ENCODE peak calls at places on chromosomes 4 and X, in five cellular contexts. L, W, Q, T and G are unnamed samples. For H3K9me3, the result is how much of the 10 kb centered on the place peaks cover.

GRCh38 chrX:74420194-74421035 is 878 bp upstream of the SLC16A2 start:
- DNase-seq in L (peak), W (no peak), T (no peak), Q (peak), G (no peak)

GRCh38 chrX:23699636-23700194 is 32.4 kb downstream of the PRDX4 start:
- DNase-seq in T (peak), Q (no peak), W (peak), L (no peak), G (no peak)

GRCh38 chr4:71287305-71287704 is 51.5 kb upstream of the SLC4A4 start:
- DNase-seq in Q (no peak), T (no peak), W (no peak), L (no peak), G (no peak)

GRCh38 chrX:13091111-13091765 is 46.8 kb upstream of the FAM9C start:
- DNase-seq in W (peak), T (no peak), Q (no peak), L (no peak), G (no peak)

GRCh38 chr4:8854866-8855265 is 16.8 kb downstream of the HMX1 start:
- DNase-seq in T (no peak), L (no peak), W (no peak), Q (no peak), G (no peak)

GRCh38 chrX:30635630-30636029 is 17.6 kb upstream of the GK start:
- DNase-seq in L (no peak), Q (no peak), W (no peak), T (no peak), G (no peak)

GRCh38 chr4:95093936-95094929 is 336.5 kb downstream of the BMPR1B start:
- DNase-seq in L (no peak), Q (no peak), T (no peak), W (no peak), G (no peak)

GRCh38 chrX:3550160-3550765 is 163.2 kb downstream of the PRKX start:
- DNase-seq in W (no peak), T (no peak), Q (no peak), L (no peak), G (no peak)

GRCh38 chrX:76957485-76957884 is 489.7 kb upstream of the FGF16 start:
- DNase-seq in Q (no peak), T (no peak), L (no peak), W (no peak), G (no peak)

GRCh38 chrX:20254712-20255299 is 11.9 kb downstream of the RPS6KA3 start:
- DNase-seq in T (no peak), L (peak), Q (no peak), W (no peak), G (no peak)

GRCh38 chr4:82893942-82894341 is 3.0 kb upstream of the SEC31A start:
- DNase-seq in L (no peak), W (no peak), T (no peak), Q (no peak), G (no peak)

DNA sequence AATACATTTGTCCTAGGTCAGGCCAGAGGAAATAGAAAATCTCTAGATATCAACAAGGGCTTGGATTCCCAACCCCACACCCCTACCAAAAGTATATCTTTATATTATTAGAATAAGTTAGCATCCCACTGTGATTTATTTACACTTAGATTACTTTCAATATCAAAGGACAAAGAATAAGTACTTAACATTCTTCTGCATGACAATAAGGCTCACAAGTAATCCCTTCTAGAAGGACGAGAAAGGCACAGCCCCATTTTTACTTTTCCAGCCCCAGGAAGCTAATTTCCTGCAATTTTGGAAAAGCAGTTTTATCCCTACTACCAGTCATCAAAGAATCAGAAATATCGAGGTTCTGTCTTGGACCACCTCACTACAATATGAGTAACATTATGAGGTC is 14.1 kb upstream of the SLITRK2 start:
- DNase-seq in Q (no peak), T (no peak), L (no peak), W (no peak), G (no peak)
- H3K9me3 ChIP-seq in Q (under half), T (under half), L (under half), W (under half), G (under half)

GRCh38 chr4:152961041-152961751 is 25.1 kb downstream of the FHDC1 start:
- DNase-seq in L (no peak), T (no peak), Q (no peak), W (no peak), G (no peak)
- H3K9me3 ChIP-seq in L (under half), T (under half), Q (under half), W (under half), G (under half)

GRCh38 chrX:72002886-72003285 is 92.2 kb downstream of the NHSL2 start:
- DNase-seq in L (peak), Q (no peak), W (no peak), T (no peak), G (no peak)
- H3K9me3 ChIP-seq in L (under half), Q (under half), W (under half), T (under half), G (under half)

GRCh38 chr4:38294238-38294637 is 334.0 kb downstream of the PTTG2 start:
- DNase-seq in T (no peak), L (no peak), W (no peak), Q (no peak), G (no peak)
- H3K9me3 ChIP-seq in T (under half), L (under half), W (under half), Q (under half), G (under half)

DNA sequence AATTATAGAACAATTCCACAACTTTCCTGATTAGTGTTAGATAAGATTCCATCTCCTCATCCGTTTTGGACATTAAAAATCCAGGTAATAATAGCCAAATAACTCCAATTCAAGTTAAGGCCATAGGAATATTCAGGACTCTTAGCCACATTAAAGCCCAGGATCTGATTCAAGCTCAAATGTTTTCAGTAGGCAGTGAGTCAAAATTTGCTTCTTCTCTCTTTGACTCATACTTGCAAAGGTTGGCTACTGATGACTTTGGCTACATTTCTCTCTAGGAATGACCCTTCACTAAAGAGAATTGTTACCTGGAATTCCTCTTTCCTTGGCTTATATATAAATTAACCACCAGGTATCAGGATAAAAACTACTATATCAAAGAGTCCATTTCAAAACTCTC is 354.9 kb upstream of the HS3ST1 start:
- DNase-seq in Q (no peak), L (no peak), W (no peak), T (no peak), G (no peak)
- H3K9me3 ChIP-seq in Q (under half), L (under half), W (under half), T (under half), G (under half)

DNA sequence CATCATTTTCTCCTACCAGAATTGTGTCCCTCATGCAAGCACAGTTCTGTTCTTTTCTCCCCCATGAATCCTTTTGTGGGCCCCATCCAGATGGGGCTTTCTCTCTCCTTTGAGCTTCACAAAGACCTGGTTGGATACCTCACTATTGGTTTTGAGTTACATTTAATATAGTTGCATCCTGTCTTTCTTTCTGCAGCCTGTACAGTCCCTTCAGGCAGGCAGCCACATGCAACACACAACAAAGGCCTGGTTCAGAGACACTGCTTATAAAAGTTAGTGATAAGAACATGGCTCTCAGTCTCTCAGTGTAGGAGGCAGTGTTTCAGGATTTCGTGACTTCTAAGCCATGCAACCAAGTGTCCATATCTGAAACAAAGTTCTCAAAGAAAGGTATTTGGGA is 70.6 kb upstream of the PAGE3 start:
- DNase-seq in W (no peak), T (no peak), L (no peak), Q (no peak), G (no peak)
- H3K9me3 ChIP-seq in W (under half), T (under half), L (under half), Q (under half), G (under half)

GRCh38 chrX:111123125-111123524 is 27.1 kb downstream of the PAK3 start:
- DNase-seq in Q (no peak), L (no peak), T (no peak), W (no peak), G (no peak)

GRCh38 chrX:111127038-111127437 is 31.0 kb downstream of the PAK3 start:
- DNase-seq in W (no peak), Q (no peak), T (no peak), L (no peak), G (no peak)

GRCh38 chrX:111124418-111124817 is 28.4 kb downstream of the PAK3 start:
- DNase-seq in L (no peak), W (no peak), T (no peak), Q (no peak), G (no peak)

GRCh38 chrX:111119341-111119740 is 23.4 kb downstream of the PAK3 start:
- DNase-seq in T (no peak), L (no peak), W (no peak), Q (no peak), G (no peak)

GRCh38 chrX:111123606-111124179 is 27.7 kb downstream of the PAK3 start:
- DNase-seq in Q (no peak), W (no peak), L (no peak), T (no peak), G (no peak)
- H3K9me3 ChIP-seq in Q (under half), W (under half), L (under half), T (under half), G (under half)

GRCh38 chr4:56628592-56628991 is 52.5 kb downstream of the HOPX start:
- DNase-seq in L (no peak), T (no peak), W (no peak), Q (no peak), G (no peak)
- H3K9me3 ChIP-seq in L (under half), T (under half), W (under half), Q (under half), G (under half)

DNA sequence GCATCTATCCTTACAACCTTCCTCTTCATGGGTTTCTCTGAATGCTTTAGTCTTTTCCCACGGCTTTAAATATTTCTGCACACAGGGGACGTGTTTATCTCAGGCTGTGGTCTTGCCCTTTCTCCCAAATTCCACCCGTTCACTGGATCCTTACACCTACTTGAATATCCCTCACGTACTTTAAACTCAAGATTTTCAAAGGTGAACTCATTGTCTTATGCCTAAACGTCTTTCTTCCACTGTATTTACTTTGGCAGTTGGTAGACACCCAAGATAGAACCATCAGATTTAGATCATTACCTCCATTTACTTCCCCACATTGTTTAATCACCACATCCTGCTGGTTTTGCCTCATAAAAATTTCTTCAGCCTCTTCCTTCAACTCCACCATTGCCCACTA is 269.2 kb downstream of the CBLL2 start:
- DNase-seq in L (peak), T (no peak), W (no peak), Q (no peak), G (no peak)
- H3K9me3 ChIP-seq in L (under half), T (under half), W (under half), Q (under half), G (under half)